ENCODE peak calls at places on chromosomes 2 and 18, in nine cellular contexts. One of them, this sample, is unnamed.

GRCh38 chr2:203987959-203988358 is 51.4 kb downstream of the ICOS start:
- DNase-seq in GM12891: no peak
- DNase-seq in retinal pigment epithelial cell: no peak
- DNase-seq in mucosa of descending colon: no peak
- DNase-seq in sigmoid colon: no peak
- DNase-seq in heart left ventricle: no peak
- DNase-seq in pancreas: no peak
- DNase-seq in mesenchymal stem cell: no peak
- DNase-seq in neural crest cell: no peak
- DNase-seq in this sample: no peak

GRCh38 chr2:162106146-162106551 is 32.1 kb upstream of the DPP4 start:
- DNase-seq in mucosa of descending colon: no peak
- DNase-seq in neural crest cell: no peak
- DNase-seq in pancreas: no peak
- DNase-seq in mesenchymal stem cell: no peak
- DNase-seq in heart left ventricle: no peak
- DNase-seq in sigmoid colon: no peak
- DNase-seq in GM12891: no peak
- DNase-seq in retinal pigment epithelial cell: peak
- DNase-seq in this sample: no peak

GRCh38 chr2:111904726-111905476 is 6.5 kb downstream of the MERTK start:
- DNase-seq in GM12891: no peak
- DNase-seq in pancreas: no peak
- DNase-seq in mesenchymal stem cell: no peak
- DNase-seq in heart left ventricle: no peak
- DNase-seq in sigmoid colon: no peak
- DNase-seq in neural crest cell: no peak
- DNase-seq in retinal pigment epithelial cell: no peak
- DNase-seq in mucosa of descending colon: no peak
- DNase-seq in this sample: no peak

GRCh38 chr2:67733517-67733916 is 329.3 kb downstream of the C1D start:
- DNase-seq in GM12891: no peak
- DNase-seq in heart left ventricle: no peak
- DNase-seq in neural crest cell: peak
- DNase-seq in pancreas: peak
- DNase-seq in mucosa of descending colon: no peak
- DNase-seq in retinal pigment epithelial cell: no peak
- DNase-seq in sigmoid colon: no peak
- DNase-seq in mesenchymal stem cell: peak
- DNase-seq in this sample: no peak

GRCh38 chr2:44495544-44495943 is 133.8 kb downstream of the CAMKMT start:
- DNase-seq in mucosa of descending colon: no peak
- DNase-seq in GM12891: no peak
- DNase-seq in mesenchymal stem cell: no peak
- DNase-seq in sigmoid colon: no peak
- DNase-seq in retinal pigment epithelial cell: no peak
- DNase-seq in heart left ventricle: no peak
- DNase-seq in neural crest cell: no peak
- DNase-seq in pancreas: no peak
- DNase-seq in this sample: no peak

GRCh38 chr2:118197011-118197695 is 108.9 kb downstream of the INSIG2 start:
- DNase-seq in neural crest cell: no peak
- DNase-seq in mucosa of descending colon: no peak
- DNase-seq in pancreas: no peak
- DNase-seq in retinal pigment epithelial cell: no peak
- DNase-seq in heart left ventricle: no peak
- DNase-seq in mesenchymal stem cell: peak
- DNase-seq in GM12891: no peak
- DNase-seq in sigmoid colon: no peak
- DNase-seq in this sample: peak

GRCh38 chr2:53867773-53868172 is 8.0 kb upstream of the GPR75 start:
- DNase-seq in pancreas: no peak
- DNase-seq in mucosa of descending colon: no peak
- DNase-seq in neural crest cell: no peak
- DNase-seq in heart left ventricle: no peak
- DNase-seq in retinal pigment epithelial cell: no peak
- DNase-seq in sigmoid colon: no peak
- DNase-seq in mesenchymal stem cell: no peak
- DNase-seq in GM12891: no peak
- DNase-seq in this sample: no peak

GRCh38 chr2:16568998-16569397 is 96.6 kb downstream of the CYRIA start:
- DNase-seq in sigmoid colon: no peak
- DNase-seq in mesenchymal stem cell: no peak
- DNase-seq in GM12891: no peak
- DNase-seq in mucosa of descending colon: no peak
- DNase-seq in pancreas: no peak
- DNase-seq in heart left ventricle: no peak
- DNase-seq in neural crest cell: no peak
- DNase-seq in retinal pigment epithelial cell: peak
- DNase-seq in this sample: no peak

GRCh38 chr2:20450201-20451108 is 3.6 kb downstream of the RHOB start:
- DNase-seq in GM12891: no peak
- DNase-seq in mucosa of descending colon: peak
- DNase-seq in heart left ventricle: peak
- DNase-seq in pancreas: peak
- DNase-seq in neural crest cell: no peak
- DNase-seq in mesenchymal stem cell: peak
- DNase-seq in retinal pigment epithelial cell: peak
- DNase-seq in sigmoid colon: peak
- DNase-seq in this sample: no peak

GRCh38 chr18:44895176-44895798 is 214.6 kb downstream of the SETBP1 start:
- DNase-seq in GM12891: no peak
- DNase-seq in retinal pigment epithelial cell: no peak
- DNase-seq in mucosa of descending colon: no peak
- DNase-seq in heart left ventricle: peak
- DNase-seq in mesenchymal stem cell: peak
- DNase-seq in sigmoid colon: no peak
- DNase-seq in neural crest cell: no peak
- DNase-seq in pancreas: no peak
- DNase-seq in this sample: peak

GRCh38 chr18:52339891-52340371 is at the start of gene DCC:
- DNase-seq in heart left ventricle: no peak
- DNase-seq in sigmoid colon: no peak
- DNase-seq in pancreas: peak
- DNase-seq in mucosa of descending colon: no peak
- DNase-seq in mesenchymal stem cell: peak
- DNase-seq in neural crest cell: peak
- DNase-seq in retinal pigment epithelial cell: peak
- DNase-seq in GM12891: no peak
- DNase-seq in this sample: no peak

GRCh38 chr2:47657886-47658577 is 124.9 kb upstream of the MSH6 start:
- DNase-seq in pancreas: no peak
- DNase-seq in retinal pigment epithelial cell: no peak
- DNase-seq in GM12891: no peak
- DNase-seq in mucosa of descending colon: no peak
- DNase-seq in mesenchymal stem cell: no peak
- DNase-seq in heart left ventricle: no peak
- DNase-seq in sigmoid colon: no peak
- DNase-seq in neural crest cell: no peak
- DNase-seq in this sample: no peak

GRCh38 chr2:24021122-24021998 is 11.5 kb downstream of the MFSD2B start:
- DNase-seq in heart left ventricle: no peak
- DNase-seq in sigmoid colon: no peak
- DNase-seq in mucosa of descending colon: no peak
- DNase-seq in mesenchymal stem cell: no peak
- DNase-seq in retinal pigment epithelial cell: no peak
- DNase-seq in neural crest cell: no peak
- DNase-seq in pancreas: no peak
- DNase-seq in GM12891: peak
- DNase-seq in this sample: no peak

GRCh38 chr2:42874838-42875801 is 82.7 kb upstream of the HAAO start:
- DNase-seq in GM12891: no peak
- DNase-seq in heart left ventricle: peak
- DNase-seq in sigmoid colon: peak
- DNase-seq in retinal pigment epithelial cell: no peak
- DNase-seq in mesenchymal stem cell: no peak
- DNase-seq in mucosa of descending colon: no peak
- DNase-seq in neural crest cell: no peak
- DNase-seq in pancreas: no peak
- DNase-seq in this sample: no peak

GRCh38 chr18:76380791-76381405 is 114.1 kb downstream of the ZNF516 start:
- DNase-seq in GM12891: no peak
- DNase-seq in mesenchymal stem cell: peak
- DNase-seq in retinal pigment epithelial cell: no peak
- DNase-seq in sigmoid colon: peak
- DNase-seq in mucosa of descending colon: no peak
- DNase-seq in pancreas: no peak
- DNase-seq in heart left ventricle: no peak
- DNase-seq in neural crest cell: peak
- DNase-seq in this sample: no peak

GRCh38 chr2:170929686-170930050 is 615 bp downstream of the GORASP2 start:
- DNase-seq in retinal pigment epithelial cell: peak
- DNase-seq in neural crest cell: peak
- DNase-seq in sigmoid colon: peak
- DNase-seq in mesenchymal stem cell: peak
- DNase-seq in GM12891: no peak
- DNase-seq in heart left ventricle: peak
- DNase-seq in mucosa of descending colon: peak
- DNase-seq in pancreas: peak
- DNase-seq in this sample: no peak

GRCh38 chr2:106885981-106886915 is at the start of gene ST6GAL2:
- DNase-seq in neural crest cell: peak
- DNase-seq in mucosa of descending colon: no peak
- DNase-seq in sigmoid colon: no peak
- DNase-seq in heart left ventricle: no peak
- DNase-seq in GM12891: peak
- DNase-seq in retinal pigment epithelial cell: no peak
- DNase-seq in mesenchymal stem cell: peak
- DNase-seq in pancreas: no peak
- DNase-seq in this sample: no peak

GRCh38 chr2:239203443-239204142 is 197.2 kb downstream of the HDAC4 start:
- DNase-seq in mesenchymal stem cell: no peak
- DNase-seq in GM12891: no peak
- DNase-seq in pancreas: no peak
- DNase-seq in sigmoid colon: peak
- DNase-seq in mucosa of descending colon: no peak
- DNase-seq in retinal pigment epithelial cell: no peak
- DNase-seq in heart left ventricle: no peak
- DNase-seq in neural crest cell: no peak
- DNase-seq in this sample: no peak

GRCh38 chr18:5746844-5747243 is 148.5 kb downstream of the TMEM200C start:
- DNase-seq in pancreas: no peak
- DNase-seq in heart left ventricle: no peak
- DNase-seq in retinal pigment epithelial cell: no peak
- DNase-seq in neural crest cell: no peak
- DNase-seq in mesenchymal stem cell: no peak
- DNase-seq in GM12891: no peak
- DNase-seq in mucosa of descending colon: no peak
- DNase-seq in sigmoid colon: no peak
- DNase-seq in this sample: no peak

GRCh38 chr18:68447286-68447685 is 267.6 kb downstream of the TMX3 start:
- DNase-seq in heart left ventricle: no peak
- DNase-seq in GM12891: no peak
- DNase-seq in mesenchymal stem cell: peak
- DNase-seq in mucosa of descending colon: no peak
- DNase-seq in neural crest cell: no peak
- DNase-seq in pancreas: no peak
- DNase-seq in retinal pigment epithelial cell: no peak
- DNase-seq in sigmoid colon: no peak
- DNase-seq in this sample: no peak

GRCh38 chr2:39706945-39707344 is 41.2 kb downstream of the TMEM178A start:
- DNase-seq in neural crest cell: no peak
- DNase-seq in heart left ventricle: no peak
- DNase-seq in pancreas: no peak
- DNase-seq in mesenchymal stem cell: no peak
- DNase-seq in GM12891: no peak
- DNase-seq in mucosa of descending colon: no peak
- DNase-seq in sigmoid colon: no peak
- DNase-seq in retinal pigment epithelial cell: no peak
- DNase-seq in this sample: no peak

GRCh38 chr2:236352761-236353593 is 88.8 kb upstream of the ASB18 start:
- DNase-seq in neural crest cell: no peak
- DNase-seq in sigmoid colon: no peak
- DNase-seq in mucosa of descending colon: no peak
- DNase-seq in mesenchymal stem cell: peak
- DNase-seq in pancreas: no peak
- DNase-seq in retinal pigment epithelial cell: no peak
- DNase-seq in heart left ventricle: no peak
- DNase-seq in GM12891: no peak
- DNase-seq in this sample: no peak

GRCh38 chr18:79068299-79068945 is 772 bp upstream of the ATP9B start:
- DNase-seq in retinal pigment epithelial cell: no peak
- DNase-seq in pancreas: no peak
- DNase-seq in mucosa of descending colon: no peak
- DNase-seq in heart left ventricle: no peak
- DNase-seq in sigmoid colon: no peak
- DNase-seq in GM12891: no peak
- DNase-seq in neural crest cell: no peak
- DNase-seq in mesenchymal stem cell: peak
- DNase-seq in this sample: no peak

GRCh38 chr18:35407871-35408481 is 30.8 kb upstream of the ZNF396 start:
- DNase-seq in GM12891: no peak
- DNase-seq in heart left ventricle: no peak
- DNase-seq in pancreas: no peak
- DNase-seq in mesenchymal stem cell: peak
- DNase-seq in retinal pigment epithelial cell: peak
- DNase-seq in mucosa of descending colon: no peak
- DNase-seq in neural crest cell: peak
- DNase-seq in sigmoid colon: no peak
- DNase-seq in this sample: no peak

GRCh38 chr2:6434396-6434795 is 431.3 kb downstream of the CMPK2 start:
- DNase-seq in heart left ventricle: no peak
- DNase-seq in GM12891: no peak
- DNase-seq in neural crest cell: no peak
- DNase-seq in sigmoid colon: no peak
- DNase-seq in pancreas: no peak
- DNase-seq in retinal pigment epithelial cell: no peak
- DNase-seq in mesenchymal stem cell: no peak
- DNase-seq in mucosa of descending colon: no peak
- DNase-seq in this sample: no peak

GRCh38 chr2:4354164-4354563 is 650.8 kb downstream of the DCDC2C start:
- DNase-seq in mesenchymal stem cell: no peak
- DNase-seq in mucosa of descending colon: no peak
- DNase-seq in GM12891: no peak
- DNase-seq in retinal pigment epithelial cell: no peak
- DNase-seq in pancreas: no peak
- DNase-seq in heart left ventricle: no peak
- DNase-seq in sigmoid colon: no peak
- DNase-seq in neural crest cell: no peak
- DNase-seq in this sample: no peak

GRCh38 chr2:138267161-138267901 is 234.2 kb upstream of the SPOPL start:
- DNase-seq in mesenchymal stem cell: peak
- DNase-seq in retinal pigment epithelial cell: peak
- DNase-seq in GM12891: no peak
- DNase-seq in mucosa of descending colon: no peak
- DNase-seq in pancreas: no peak
- DNase-seq in heart left ventricle: no peak
- DNase-seq in neural crest cell: no peak
- DNase-seq in sigmoid colon: no peak
- DNase-seq in this sample: no peak

GRCh38 chr2:228016402-228016801 is 145.0 kb downstream of the DAW1 start:
- DNase-seq in GM12891: no peak
- DNase-seq in pancreas: no peak
- DNase-seq in mesenchymal stem cell: no peak
- DNase-seq in neural crest cell: no peak
- DNase-seq in retinal pigment epithelial cell: no peak
- DNase-seq in mucosa of descending colon: no peak
- DNase-seq in heart left ventricle: no peak
- DNase-seq in sigmoid colon: no peak
- DNase-seq in this sample: no peak

GRCh38 chr2:24613154-24613814 is 122.2 kb downstream of the NCOA1 start:
- DNase-seq in retinal pigment epithelial cell: no peak
- DNase-seq in GM12891: peak
- DNase-seq in mucosa of descending colon: no peak
- DNase-seq in neural crest cell: peak
- DNase-seq in mesenchymal stem cell: peak
- DNase-seq in pancreas: no peak
- DNase-seq in heart left ventricle: no peak
- DNase-seq in sigmoid colon: no peak
- DNase-seq in this sample: peak

GRCh38 chr2:43142921-43143438 is 83.4 kb downstream of the ZFP36L2 start:
- DNase-seq in mucosa of descending colon: no peak
- DNase-seq in mesenchymal stem cell: peak
- DNase-seq in pancreas: no peak
- DNase-seq in retinal pigment epithelial cell: no peak
- DNase-seq in GM12891: no peak
- DNase-seq in sigmoid colon: no peak
- DNase-seq in neural crest cell: no peak
- DNase-seq in heart left ventricle: peak
- DNase-seq in this sample: no peak

GRCh38 chr2:43312751-43313641 is 86.6 kb upstream of the ZFP36L2 start:
- DNase-seq in neural crest cell: no peak
- DNase-seq in heart left ventricle: no peak
- DNase-seq in mucosa of descending colon: no peak
- DNase-seq in sigmoid colon: no peak
- DNase-seq in pancreas: peak
- DNase-seq in GM12891: no peak
- DNase-seq in mesenchymal stem cell: peak
- DNase-seq in retinal pigment epithelial cell: no peak
- DNase-seq in this sample: no peak